ENCODE peak calls at places on chromosomes 6 and 20, in nine cellular contexts. One of them, this sample, is unnamed.

GRCh38 chr6:126198581-126198980 is 141.3 kb upstream of the CENPW start:
- DNase-seq in heart left ventricle: no peak
- DNase-seq in heart right ventricle: no peak
- DNase-seq in WTC11: no peak
- DNase-seq in mammary epithelial cell: no peak
- DNase-seq in GM06990: no peak
- DNase-seq in activated B cell treated with CpG ODN at 0.5 μM for 24 hours: no peak
- DNase-seq in B cell: no peak
- DNase-seq in CD8-positive, alpha-beta T cell: no peak
- DNase-seq in this sample: no peak

GRCh38 chr6:32852844-32853540 is 512 bp downstream of the TAP1 start:
- DNase-seq in heart left ventricle: peak; percentile 63
- DNase-seq in heart right ventricle: peak; percentile 34
- DNase-seq in WTC11: peak; percentile 53
- DNase-seq in mammary epithelial cell: peak; percentile 59
- DNase-seq in GM06990: no peak
- DNase-seq in activated B cell treated with CpG ODN at 0.5 μM for 24 hours: no peak
- DNase-seq in B cell: peak; percentile 74
- DNase-seq in CD8-positive, alpha-beta T cell: peak; percentile 76
- DNase-seq in this sample: peak; percentile 24

GRCh38 chr6:121520337-121521163 is 85.1 kb downstream of the GJA1 start:
- DNase-seq in heart left ventricle: no peak
- DNase-seq in heart right ventricle: no peak
- DNase-seq in WTC11: no peak
- DNase-seq in mammary epithelial cell: peak; percentile 15
- DNase-seq in GM06990: no peak
- DNase-seq in activated B cell treated with CpG ODN at 0.5 μM for 24 hours: no peak
- DNase-seq in B cell: no peak
- DNase-seq in CD8-positive, alpha-beta T cell: no peak
- DNase-seq in this sample: no peak

GRCh38 chr6:86856937-86857563 is 80.3 kb upstream of the HTR1E start:
- DNase-seq in heart left ventricle: peak; percentile 26
- DNase-seq in heart right ventricle: peak; percentile 9
- DNase-seq in WTC11: peak; percentile 51
- DNase-seq in mammary epithelial cell: peak; percentile 33
- DNase-seq in GM06990: no peak
- DNase-seq in activated B cell treated with CpG ODN at 0.5 μM for 24 hours: no peak
- DNase-seq in B cell: no peak
- DNase-seq in CD8-positive, alpha-beta T cell: no peak
- DNase-seq in this sample: peak; percentile 50

GRCh38 chr6:105569706-105570105 is 166.8 kb upstream of the PREP start:
- DNase-seq in heart left ventricle: no peak
- DNase-seq in heart right ventricle: no peak
- DNase-seq in WTC11: no peak
- DNase-seq in mammary epithelial cell: no peak
- DNase-seq in GM06990: no peak
- DNase-seq in activated B cell treated with CpG ODN at 0.5 μM for 24 hours: no peak
- DNase-seq in B cell: no peak
- DNase-seq in CD8-positive, alpha-beta T cell: no peak
- DNase-seq in this sample: no peak

GRCh38 chr6:105601541-105602174 is 198.8 kb upstream of the PREP start:
- DNase-seq in heart left ventricle: peak; percentile 89
- DNase-seq in heart right ventricle: peak; percentile 83
- DNase-seq in WTC11: no peak
- DNase-seq in mammary epithelial cell: peak; percentile 100
- DNase-seq in GM06990: peak; percentile 76
- DNase-seq in activated B cell treated with CpG ODN at 0.5 μM for 24 hours: no peak
- DNase-seq in B cell: no peak
- DNase-seq in CD8-positive, alpha-beta T cell: no peak
- DNase-seq in this sample: no peak

GRCh38 chr20:22763257-22763906 is 179.0 kb upstream of the FOXA2 start:
- DNase-seq in heart left ventricle: peak; percentile 59
- DNase-seq in heart right ventricle: peak; percentile 58
- DNase-seq in WTC11: no peak
- DNase-seq in mammary epithelial cell: peak; percentile 91
- DNase-seq in GM06990: no peak
- DNase-seq in activated B cell treated with CpG ODN at 0.5 μM for 24 hours: no peak
- DNase-seq in B cell: no peak
- DNase-seq in CD8-positive, alpha-beta T cell: no peak
- DNase-seq in this sample: no peak

GRCh38 chr6:141552031-141552430 is 580.7 kb upstream of the GJE1 start:
- DNase-seq in heart left ventricle: no peak
- DNase-seq in heart right ventricle: no peak
- DNase-seq in WTC11: no peak
- DNase-seq in mammary epithelial cell: no peak
- DNase-seq in GM06990: no peak
- DNase-seq in activated B cell treated with CpG ODN at 0.5 μM for 24 hours: no peak
- DNase-seq in B cell: no peak
- DNase-seq in CD8-positive, alpha-beta T cell: no peak
- DNase-seq in this sample: no peak

GRCh38 chr6:28940294-28940858 is 16.6 kb upstream of the TRIM27 start:
- DNase-seq in heart left ventricle: peak; percentile 36
- DNase-seq in heart right ventricle: peak; percentile 17
- DNase-seq in WTC11: peak; percentile 56
- DNase-seq in mammary epithelial cell: peak; percentile 75
- DNase-seq in GM06990: no peak
- DNase-seq in activated B cell treated with CpG ODN at 0.5 μM for 24 hours: peak; percentile 37
- DNase-seq in B cell: peak; percentile 44
- DNase-seq in CD8-positive, alpha-beta T cell: peak; percentile 55
- DNase-seq in this sample: peak; percentile 34

GRCh38 chr6:2168480-2168879 is 76.9 kb downstream of the GMDS start:
- DNase-seq in heart left ventricle: no peak
- DNase-seq in heart right ventricle: no peak
- DNase-seq in WTC11: no peak
- DNase-seq in mammary epithelial cell: no peak
- DNase-seq in GM06990: no peak
- DNase-seq in activated B cell treated with CpG ODN at 0.5 μM for 24 hours: no peak
- DNase-seq in B cell: no peak
- DNase-seq in CD8-positive, alpha-beta T cell: no peak
- DNase-seq in this sample: no peak

GRCh38 chr6:73064261-73064660 is 161.0 kb downstream of the KHDC1L start:
- DNase-seq in heart left ventricle: no peak
- DNase-seq in heart right ventricle: no peak
- DNase-seq in WTC11: no peak
- DNase-seq in mammary epithelial cell: no peak
- DNase-seq in GM06990: no peak
- DNase-seq in activated B cell treated with CpG ODN at 0.5 μM for 24 hours: no peak
- DNase-seq in B cell: no peak
- DNase-seq in CD8-positive, alpha-beta T cell: no peak
- DNase-seq in this sample: no peak

GRCh38 chr6:361411-362132 is 30.0 kb upstream of the IRF4 start:
- DNase-seq in heart left ventricle: peak; percentile 20
- DNase-seq in heart right ventricle: no peak
- DNase-seq in WTC11: no peak
- DNase-seq in mammary epithelial cell: no peak
- DNase-seq in GM06990: no peak
- DNase-seq in activated B cell treated with CpG ODN at 0.5 μM for 24 hours: no peak
- DNase-seq in B cell: no peak
- DNase-seq in CD8-positive, alpha-beta T cell: no peak
- DNase-seq in this sample: no peak

GRCh38 chr6:45566882-45567281 is 189.1 kb upstream of the SUPT3H start:
- DNase-seq in heart left ventricle: no peak
- DNase-seq in heart right ventricle: no peak
- DNase-seq in WTC11: no peak
- DNase-seq in mammary epithelial cell: peak; percentile 63
- DNase-seq in GM06990: no peak
- DNase-seq in activated B cell treated with CpG ODN at 0.5 μM for 24 hours: no peak
- DNase-seq in B cell: no peak
- DNase-seq in CD8-positive, alpha-beta T cell: no peak
- DNase-seq in this sample: no peak

GRCh38 chr6:13305791-13306190 is 22.5 kb downstream of the TBC1D7 start:
- DNase-seq in heart left ventricle: no peak
- DNase-seq in heart right ventricle: no peak
- DNase-seq in WTC11: no peak
- DNase-seq in mammary epithelial cell: no peak
- DNase-seq in GM06990: no peak
- DNase-seq in activated B cell treated with CpG ODN at 0.5 μM for 24 hours: no peak
- DNase-seq in B cell: no peak
- DNase-seq in CD8-positive, alpha-beta T cell: no peak
- DNase-seq in this sample: no peak

GRCh38 chr6:157152544-157152943 is 170.8 kb downstream of the TMEM242 start:
- DNase-seq in heart left ventricle: no peak
- DNase-seq in heart right ventricle: no peak
- DNase-seq in WTC11: no peak
- DNase-seq in mammary epithelial cell: no peak
- DNase-seq in GM06990: no peak
- DNase-seq in activated B cell treated with CpG ODN at 0.5 μM for 24 hours: no peak
- DNase-seq in B cell: no peak
- DNase-seq in CD8-positive, alpha-beta T cell: no peak
- DNase-seq in this sample: no peak
- TF ChIP-seq CTCF in heart left ventricle: no peak
- TF ChIP-seq CTCF in heart right ventricle: no peak
- TF ChIP-seq CTCF in WTC11: no peak
- TF ChIP-seq CTCF in mammary epithelial cell: no peak
- TF ChIP-seq CTCF in GM06990: no peak
- TF ChIP-seq CTCF in activated B cell treated with CpG ODN at 0.5 μM for 24 hours: no peak
- TF ChIP-seq CTCF in B cell: no peak
- TF ChIP-seq CTCF in CD8-positive, alpha-beta T cell: no peak
- TF ChIP-seq CTCF in this sample: no peak

DNA sequence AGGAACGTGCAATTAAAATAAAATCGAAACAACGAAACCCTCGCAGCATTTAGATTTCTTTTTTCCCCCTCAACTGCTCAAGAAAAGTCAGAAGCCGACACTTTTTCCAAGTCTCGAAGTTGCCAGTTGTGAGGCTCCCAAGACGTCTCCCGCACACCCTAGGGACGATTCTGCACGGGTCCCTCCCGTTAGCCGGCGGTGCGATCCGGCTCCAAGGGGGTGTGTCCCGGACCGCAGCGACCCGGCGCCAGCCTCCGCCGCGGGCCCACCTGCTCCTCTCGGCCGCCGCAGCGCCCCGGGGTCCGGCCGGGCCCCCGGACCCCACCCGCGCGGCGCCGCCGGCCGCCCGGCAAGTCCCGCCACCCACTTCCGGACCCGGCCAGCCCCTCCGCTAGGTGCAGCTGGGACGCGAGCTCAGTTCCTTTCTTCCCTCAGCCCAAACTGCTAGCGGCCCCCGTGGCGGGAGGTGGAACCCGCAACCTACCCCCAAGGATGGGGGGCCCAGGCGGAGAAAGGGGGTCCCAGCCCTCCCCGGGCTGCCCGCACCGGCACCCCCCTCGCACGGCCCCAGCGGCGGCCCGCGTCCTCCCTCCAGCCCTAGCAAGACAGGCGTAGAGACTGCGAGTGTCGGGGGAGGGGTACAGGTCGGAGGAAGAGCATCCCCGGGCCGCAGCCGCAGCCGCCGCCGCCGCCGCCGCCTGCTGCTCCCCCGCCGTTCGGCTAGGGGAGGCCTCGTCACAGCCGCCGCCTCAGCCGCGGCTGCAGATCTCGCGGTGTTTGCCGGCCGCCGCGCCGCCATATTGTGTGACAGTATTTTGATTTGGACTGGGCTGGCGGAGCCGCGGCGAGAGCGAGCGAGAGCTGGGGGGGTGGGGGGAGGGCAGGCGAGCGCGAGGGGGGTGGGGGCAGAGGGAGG is 514 bp upstream of the TAB2 start:
- DNase-seq in heart left ventricle: peak; percentile 95
- DNase-seq in heart right ventricle: peak; percentile 90
- DNase-seq in WTC11: peak; percentile 87
- DNase-seq in mammary epithelial cell: peak; percentile 91
- DNase-seq in GM06990: peak; percentile 95
- DNase-seq in activated B cell treated with CpG ODN at 0.5 μM for 24 hours: peak; percentile 79
- DNase-seq in B cell: peak; percentile 90
- DNase-seq in CD8-positive, alpha-beta T cell: peak; percentile 91
- DNase-seq in this sample: peak; percentile 92
- TF ChIP-seq CTCF in heart left ventricle: no peak
- TF ChIP-seq CTCF in heart right ventricle: no peak
- TF ChIP-seq CTCF in WTC11: no peak
- TF ChIP-seq CTCF in mammary epithelial cell: no peak
- TF ChIP-seq CTCF in GM06990: peak; percentile 19
- TF ChIP-seq CTCF in activated B cell treated with CpG ODN at 0.5 μM for 24 hours: no peak
- TF ChIP-seq CTCF in B cell: no peak
- TF ChIP-seq CTCF in CD8-positive, alpha-beta T cell: no peak
- TF ChIP-seq CTCF in this sample: no peak

GRCh38 chr6:158799051-158799792 is 19.9 kb downstream of the EZR start:
- DNase-seq in heart left ventricle: no peak
- DNase-seq in heart right ventricle: peak; percentile 29
- DNase-seq in WTC11: no peak
- DNase-seq in mammary epithelial cell: no peak
- DNase-seq in GM06990: no peak
- DNase-seq in activated B cell treated with CpG ODN at 0.5 μM for 24 hours: no peak
- DNase-seq in B cell: no peak
- DNase-seq in CD8-positive, alpha-beta T cell: no peak
- DNase-seq in this sample: no peak
- TF ChIP-seq CTCF in heart left ventricle: no peak
- TF ChIP-seq CTCF in heart right ventricle: no peak
- TF ChIP-seq CTCF in WTC11: no peak
- TF ChIP-seq CTCF in mammary epithelial cell: no peak
- TF ChIP-seq CTCF in GM06990: no peak
- TF ChIP-seq CTCF in activated B cell treated with CpG ODN at 0.5 μM for 24 hours: no peak
- TF ChIP-seq CTCF in B cell: no peak
- TF ChIP-seq CTCF in CD8-positive, alpha-beta T cell: no peak
- TF ChIP-seq CTCF in this sample: no peak

GRCh38 chr6:143176090-143177021 is 115.7 kb downstream of the AIG1 start:
- DNase-seq in heart left ventricle: no peak
- DNase-seq in heart right ventricle: no peak
- DNase-seq in WTC11: peak; percentile 42
- DNase-seq in mammary epithelial cell: peak; percentile 92
- DNase-seq in GM06990: no peak
- DNase-seq in activated B cell treated with CpG ODN at 0.5 μM for 24 hours: no peak
- DNase-seq in B cell: no peak
- DNase-seq in CD8-positive, alpha-beta T cell: no peak
- DNase-seq in this sample: peak; percentile 32
- TF ChIP-seq CTCF in heart left ventricle: no peak
- TF ChIP-seq CTCF in heart right ventricle: no peak
- TF ChIP-seq CTCF in WTC11: no peak
- TF ChIP-seq CTCF in mammary epithelial cell: peak; percentile 21
- TF ChIP-seq CTCF in GM06990: peak; percentile 18
- TF ChIP-seq CTCF in activated B cell treated with CpG ODN at 0.5 μM for 24 hours: no peak
- TF ChIP-seq CTCF in B cell: no peak
- TF ChIP-seq CTCF in CD8-positive, alpha-beta T cell: no peak
- TF ChIP-seq CTCF in this sample: no peak

GRCh38 chr6:12039540-12040459 is 27.7 kb downstream of the HIVEP1 start:
- DNase-seq in heart left ventricle: no peak
- DNase-seq in heart right ventricle: no peak
- DNase-seq in WTC11: no peak
- DNase-seq in mammary epithelial cell: no peak
- DNase-seq in GM06990: no peak
- DNase-seq in activated B cell treated with CpG ODN at 0.5 μM for 24 hours: no peak
- DNase-seq in B cell: no peak
- DNase-seq in CD8-positive, alpha-beta T cell: no peak
- DNase-seq in this sample: no peak
- TF ChIP-seq CTCF in heart left ventricle: no peak
- TF ChIP-seq CTCF in heart right ventricle: no peak
- TF ChIP-seq CTCF in WTC11: no peak
- TF ChIP-seq CTCF in mammary epithelial cell: no peak
- TF ChIP-seq CTCF in GM06990: no peak
- TF ChIP-seq CTCF in activated B cell treated with CpG ODN at 0.5 μM for 24 hours: no peak
- TF ChIP-seq CTCF in B cell: no peak
- TF ChIP-seq CTCF in CD8-positive, alpha-beta T cell: no peak
- TF ChIP-seq CTCF in this sample: no peak

GRCh38 chr6:166008441-166009369 is 158.9 kb downstream of the TBXT start:
- DNase-seq in heart left ventricle: no peak
- DNase-seq in heart right ventricle: peak; percentile 30
- DNase-seq in WTC11: peak; percentile 50
- DNase-seq in mammary epithelial cell: no peak
- DNase-seq in GM06990: no peak
- DNase-seq in activated B cell treated with CpG ODN at 0.5 μM for 24 hours: no peak
- DNase-seq in B cell: no peak
- DNase-seq in CD8-positive, alpha-beta T cell: no peak
- DNase-seq in this sample: peak; percentile 63
- TF ChIP-seq CTCF in heart left ventricle: no peak
- TF ChIP-seq CTCF in heart right ventricle: no peak
- TF ChIP-seq CTCF in WTC11: no peak
- TF ChIP-seq CTCF in mammary epithelial cell: no peak
- TF ChIP-seq CTCF in GM06990: no peak
- TF ChIP-seq CTCF in activated B cell treated with CpG ODN at 0.5 μM for 24 hours: no peak
- TF ChIP-seq CTCF in B cell: no peak
- TF ChIP-seq CTCF in CD8-positive, alpha-beta T cell: no peak
- TF ChIP-seq CTCF in this sample: peak; percentile 17

This sample was measured in glutamatergic neuron.